ENCODE peak calls at places on chromosomes 5 and 9, in eight cellular contexts. C, Q, O, M, Y, A, P and L are unnamed samples. For H3K27me3 and H3K4me1, the result is how much of the 10 kb centered on the place peaks cover.

GRCh38 chr5:172353271-172353807 is 69.8 kb upstream of the UBTD2 start:
- DNase-seq in Q (no peak), A (no peak), C (no peak), O (no peak), P (no peak), Y (no peak), M (no peak), L (no peak)

GRCh38 chr9:73152953-73153352 is 1.3 kb downstream of the ANXA1 start:
- DNase-seq in A (no peak), Q (no peak), P (no peak), Y (peak), O (no peak), M (no peak), C (no peak), L (no peak)

GRCh38 chr5:95392593-95393182 is 1.5 kb downstream of the FAM81B start:
- DNase-seq in O (no peak), A (peak), P (no peak), C (no peak), Y (peak), M (no peak), Q (no peak), L (peak)

GRCh38 chr5:166926098-166926497 is 1365.3 kb upstream of the WWC1 start:
- DNase-seq in C (no peak), M (no peak), A (no peak), P (no peak), Q (no peak), O (no peak), Y (no peak), L (no peak)

GRCh38 chr5:57683036-57683600 is 200.5 kb upstream of the ACTBL2 start:
- DNase-seq in M (no peak), P (no peak), O (no peak), Q (no peak), A (no peak), C (no peak), Y (peak), L (no peak)

GRCh38 chr5:78634634-78635033 is 13.9 kb downstream of the LHFPL2 start:
- DNase-seq in C (no peak), M (no peak), Y (no peak), Q (no peak), P (no peak), A (no peak), O (no peak), L (no peak)

GRCh38 chr5:65101706-65102105 is 333.0 kb downstream of the CWC27 start:
- DNase-seq in P (no peak), M (no peak), A (no peak), Y (no peak), C (no peak), Q (no peak), O (no peak), L (no peak)

GRCh38 chr5:37606632-37607248 is 227.6 kb downstream of the WDR70 start:
- DNase-seq in A (no peak), Q (no peak), M (no peak), P (no peak), O (no peak), Y (no peak), C (no peak), L (no peak)

GRCh38 chr9:132782106-132782505 is 96.0 kb downstream of the AK8 start:
- DNase-seq in M (no peak), P (no peak), A (no peak), C (no peak), Q (no peak), O (no peak), Y (no peak), L (no peak)

GRCh38 chr9:88623698-88624097 is 88.7 kb downstream of the NXNL2 start:
- DNase-seq in P (no peak), Q (no peak), C (no peak), O (no peak), A (no peak), M (no peak), Y (no peak), L (no peak)

GRCh38 chr9:104802110-104802509 is 38.2 kb downstream of the NIPSNAP3B start:
- DNase-seq in P (no peak), Q (no peak), M (no peak), O (no peak), Y (no peak), C (no peak), A (no peak), L (no peak)
- H3K27me3 ChIP-seq in P (under half), Q (under half), M (under half), O (under half), Y (under half), C (under half), A (under half), L (under half)

GRCh38 chr5:115708819-115709477 is 83.1 kb upstream of the TMED7 start:
- DNase-seq in Q (no peak), O (no peak), P (no peak), C (no peak), Y (no peak), M (no peak), A (no peak), L (no peak)
- H3K4me3 ChIP-seq in Q (no peak), O (no peak), P (no peak), C (no peak), Y (no peak), M (no peak), A (no peak), L (no peak)

GRCh38 chr9:91156451-91157234 is 205.1 kb downstream of the AUH start:
- DNase-seq in M (no peak), C (no peak), O (no peak), P (no peak), A (no peak), Y (no peak), Q (no peak), L (no peak)
- H3K4me1 ChIP-seq in M (under half), C (under half), O (under half), P (under half), A (under half), Y (under half), Q (under half), L (under half)

DNA sequence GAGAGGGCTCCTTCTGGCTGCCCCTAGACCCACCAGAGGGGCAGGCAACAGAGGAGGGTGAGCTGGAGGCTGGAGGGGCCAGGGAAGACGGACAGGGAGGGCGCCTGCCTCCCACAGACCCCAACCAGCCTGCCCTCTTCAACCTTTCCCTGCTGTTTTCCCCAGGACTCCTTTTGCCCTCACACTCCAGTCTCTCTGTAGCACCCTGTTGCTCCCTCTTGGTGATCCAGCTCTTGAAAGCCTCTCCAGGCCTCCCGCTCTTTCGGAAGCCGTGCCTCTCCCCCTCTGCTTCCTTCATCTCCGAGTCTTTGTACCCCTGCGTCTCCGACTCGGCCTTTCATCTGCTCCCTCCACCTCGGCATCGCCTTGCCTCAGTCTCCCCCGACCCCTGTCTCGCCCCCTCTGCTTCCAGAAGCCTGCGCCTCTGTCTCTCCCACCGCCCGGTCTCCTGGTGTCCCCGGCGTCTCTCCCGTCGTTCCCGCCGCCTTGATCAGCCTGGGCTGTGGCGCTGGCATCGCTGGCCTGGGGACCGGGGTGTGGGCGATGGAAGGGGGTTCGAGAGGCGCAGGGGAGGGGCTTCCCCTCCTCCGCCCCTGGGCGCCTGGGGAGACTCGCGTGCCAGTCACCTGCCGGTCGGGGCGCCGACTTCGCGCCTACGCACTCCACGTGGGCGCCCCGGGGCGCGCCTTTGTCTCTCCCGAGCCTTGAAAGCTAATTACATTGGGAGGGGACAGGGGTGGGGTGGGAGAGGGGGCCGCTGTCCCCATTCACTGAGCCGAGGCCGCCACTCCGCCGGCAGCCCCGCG is 5.3 kb upstream of the PRDM12 start:
- DNase-seq in O (no peak), Y (no peak), C (peak), M (no peak), Q (no peak), A (no peak), P (no peak), L (no peak)
- H3K27me3 ChIP-seq in O (under half), Y (half or more), C (half or more), M (under half), Q (half or more), A (half or more), P (half or more), L (under half)

GRCh38 chr5:119357815-119358559 is 2.2 kb downstream of the TNFAIP8 start:
- DNase-seq in M (no peak), A (no peak), O (no peak), Y (no peak), P (no peak), Q (no peak), C (no peak), L (no peak)

GRCh38 chr5:119358901-119359603 is 3.2 kb downstream of the TNFAIP8 start:
- DNase-seq in A (no peak), Y (no peak), P (no peak), O (no peak), M (no peak), C (no peak), Q (no peak), L (no peak)

GRCh38 chr5:119356384-119357188 is 767 bp downstream of the TNFAIP8 start:
- DNase-seq in O (no peak), Y (peak), A (no peak), C (no peak), P (no peak), M (no peak), Q (no peak), L (no peak)

GRCh38 chr5:119355636-119356383 is at the start of gene TNFAIP8:
- DNase-seq in A (peak), Y (peak), P (peak), Q (peak), C (peak), O (peak), M (peak), L (peak)

DNA sequence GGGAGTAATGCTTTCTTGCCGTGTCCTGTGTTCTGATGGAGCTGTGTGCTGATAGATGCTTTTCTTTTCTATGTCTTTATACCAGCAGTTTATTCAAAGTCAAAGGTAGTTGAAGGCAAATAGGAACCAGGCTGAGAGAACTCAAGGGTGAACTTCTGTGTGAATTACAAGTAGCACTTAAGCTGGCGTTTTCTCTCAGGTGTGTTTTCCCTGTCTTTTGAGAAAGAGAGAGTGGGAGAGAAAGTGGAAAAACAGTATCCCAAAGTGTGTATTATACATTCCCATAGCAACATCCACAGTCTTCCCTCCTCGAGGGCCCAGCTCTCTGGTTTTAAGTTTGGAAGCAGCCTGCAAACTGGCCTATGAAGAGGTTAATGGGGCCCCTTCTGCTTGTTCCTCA is 1.5 kb downstream of the TNFAIP8 start:
- DNase-seq in O (no peak), C (no peak), M (no peak), A (no peak), P (no peak), Y (no peak), Q (no peak), L (no peak)
- H3K4me3 ChIP-seq in O (no peak), C (peak), M (no peak), A (no peak), P (peak), Y (peak), Q (no peak), L (peak)

DNA sequence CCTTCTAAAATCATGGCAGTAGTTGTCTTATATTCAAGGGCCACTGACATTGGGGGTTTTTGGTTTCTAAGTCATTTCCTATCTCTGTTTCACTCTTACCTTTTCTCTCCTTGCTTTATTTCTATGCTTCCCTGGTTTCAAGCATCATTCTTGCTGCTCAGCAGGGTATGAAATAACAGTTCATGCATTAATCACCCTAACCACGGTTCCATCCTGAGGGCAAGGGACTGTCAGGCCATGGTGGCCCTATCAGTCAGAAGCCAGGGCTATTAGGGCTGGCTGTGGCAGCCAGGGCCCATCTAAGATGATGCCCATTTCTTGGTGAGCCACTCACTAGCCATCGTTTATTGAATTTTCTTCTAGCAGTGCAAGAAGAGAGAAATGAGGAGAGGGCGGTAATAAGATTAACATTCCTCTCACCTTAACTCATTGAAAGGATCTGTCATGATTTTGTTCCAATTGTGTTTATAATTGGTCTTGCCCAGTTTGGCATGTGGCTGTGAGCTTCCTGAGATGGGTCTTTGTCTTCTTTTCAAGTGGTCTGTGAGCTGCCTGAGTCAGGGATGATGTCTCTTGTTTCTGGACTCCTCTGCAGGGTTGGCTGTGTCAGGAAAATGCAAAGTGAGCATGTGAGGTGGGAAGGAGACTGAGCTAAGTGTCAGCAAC is 45.2 kb downstream of the CYSTM1 start:
- DNase-seq in M (no peak), P (no peak), O (no peak), A (peak), Q (peak), Y (no peak), C (no peak), L (no peak)
- H3K4me1 ChIP-seq in M (under half), P (under half), O (under half), A (under half), Q (under half), Y (half or more), C (under half), L (half or more)

DNA sequence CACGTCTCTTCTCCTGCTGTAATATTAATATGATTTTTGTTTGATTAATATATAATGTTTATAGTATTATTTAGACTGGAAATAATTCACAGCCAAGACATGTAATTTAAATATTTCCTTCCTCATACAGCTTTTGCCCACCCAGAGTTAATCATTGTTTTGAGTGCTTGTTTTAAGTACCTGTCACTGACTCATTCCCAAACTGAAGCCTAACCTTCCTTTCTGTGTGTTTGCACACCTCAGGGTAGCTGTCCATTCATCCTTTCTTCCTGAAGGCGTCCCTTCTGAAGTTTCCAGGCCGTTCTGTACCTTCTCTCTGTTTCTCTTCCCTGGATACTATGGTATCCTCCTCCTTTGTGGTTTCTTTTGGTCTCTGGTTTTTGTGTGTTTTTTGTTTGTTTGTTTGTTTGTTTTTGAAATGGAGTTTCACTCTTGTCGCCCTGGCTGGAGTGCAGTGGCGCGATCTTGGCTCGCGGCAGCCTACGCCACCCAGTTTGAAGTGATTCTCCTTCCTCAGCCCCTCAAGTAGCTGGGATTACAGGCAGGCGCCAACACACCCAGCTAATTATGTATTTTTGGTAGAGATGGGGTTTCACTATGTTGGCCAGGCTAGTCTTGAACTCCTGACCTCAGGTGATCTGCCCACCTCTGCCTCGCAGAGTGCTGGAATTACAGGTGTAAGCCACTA is 312.4 kb downstream of the DOCK8 start:
- DNase-seq in A (no peak), P (no peak), Q (no peak), Y (no peak), O (no peak), M (no peak), C (no peak), L (no peak)
- H3K27me3 ChIP-seq in A (under half), P (under half), Q (under half), Y (under half), O (under half), M (under half), C (under half), L (under half)

DNA sequence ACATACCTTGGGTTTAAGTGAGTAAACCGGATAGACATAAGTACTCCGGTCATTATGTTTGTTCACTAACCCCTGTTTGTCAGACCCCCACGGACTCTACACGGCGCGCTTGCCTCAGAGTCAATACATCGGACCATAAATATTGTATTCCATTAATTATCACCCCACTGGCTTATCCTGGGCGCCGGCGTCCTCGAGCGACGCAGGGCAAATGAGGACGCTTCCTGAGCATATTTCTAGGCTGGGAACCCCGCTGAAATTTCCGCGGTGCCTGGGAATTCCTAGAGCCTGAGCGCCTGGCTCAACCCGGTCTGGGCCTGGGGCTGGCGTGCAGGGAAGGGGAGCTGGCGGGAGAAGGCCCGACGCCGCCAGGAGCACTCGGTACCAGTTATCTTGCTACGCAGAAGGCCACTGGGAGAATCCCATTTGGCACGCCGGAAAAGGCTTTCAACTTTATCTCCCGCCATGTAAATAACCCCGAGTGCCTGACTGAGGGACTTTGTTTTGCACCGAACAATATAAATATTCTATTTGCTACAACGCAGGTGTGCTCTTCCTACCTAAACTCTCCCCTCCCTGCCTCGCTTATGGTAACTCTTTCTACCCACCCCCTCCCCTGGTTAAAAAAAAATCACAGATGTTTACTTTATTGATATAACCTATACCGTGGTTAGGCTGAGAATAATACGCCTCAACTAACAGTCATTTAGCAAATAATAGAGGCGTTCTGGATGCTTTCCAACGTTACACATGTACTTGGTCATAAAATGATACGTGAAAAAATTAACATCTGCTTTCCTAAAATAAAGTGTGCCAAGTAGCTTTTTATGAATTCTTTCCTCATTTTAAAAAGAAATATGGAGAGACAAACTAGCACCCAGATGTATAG is 19.5 kb downstream of the NR2F1 start:
- DNase-seq in A (no peak), Q (no peak), Y (no peak), O (peak), P (no peak), C (peak), M (no peak), L (no peak)
- H3K4me3 ChIP-seq in A (no peak), Q (no peak), Y (no peak), O (no peak), P (no peak), C (no peak), M (no peak), L (no peak)